ENCODE peak calls at places on chromosomes 5 and 9, in five cellular contexts. T, R, G, Q and Z are unnamed samples.

GRCh38 chr9:123002754-123003153 is 30.7 kb upstream of the GPR21 start:
- DNase-seq in T (no peak), R (no peak), G (no peak), Q (no peak), Z (no peak)

GRCh38 chr5:66560371-66560770 is 35.8 kb upstream of the MAST4 start:
- DNase-seq in T (no peak), R (no peak), G (no peak), Q (no peak), Z (no peak)

GRCh38 chr5:16550316-16550952 is 66.4 kb downstream of the RETREG1 start:
- DNase-seq in T (peak; percentile 77), R (peak; percentile 96), G (no peak), Q (peak; percentile 65), Z (no peak)

GRCh38 chr9:32294051-32294600 is 90.3 kb upstream of the ACO1 start:
- DNase-seq in T (peak; percentile 9), R (no peak), G (no peak), Q (no peak), Z (no peak)

GRCh38 chr9:82606761-82607382 is 456.1 kb downstream of the RASEF start:
- DNase-seq in T (peak; percentile 74), R (peak; percentile 77), G (no peak), Q (peak; percentile 44), Z (no peak)

GRCh38 chr9:92324451-92324850 is 699 bp downstream of the NOL8 start:
- DNase-seq in T (no peak), R (no peak), G (no peak), Q (no peak), Z (no peak)

GRCh38 chr5:36875051-36875788 is 1.3 kb upstream of the NIPBL start:
- DNase-seq in T (peak; percentile 81), R (peak; percentile 57), G (peak; percentile 63), Q (peak; percentile 71), Z (peak; percentile 17)

GRCh38 chr5:149636861-149637246 is 55.6 kb downstream of the ARHGEF37 start:
- DNase-seq in T (peak; percentile 90), R (peak; percentile 98), G (no peak), Q (peak; percentile 93), Z (peak; percentile 89)

GRCh38 chr5:72498284-72498683 is 8.9 kb downstream of the ZNF366 start:
- DNase-seq in T (peak; percentile 78), R (peak; percentile 38), G (no peak), Q (no peak), Z (no peak)

GRCh38 chr5:93579561-93580386 is 1.2 kb downstream of the NR2F1-AS1 start:
- DNase-seq in T (peak; percentile 77), R (peak; percentile 51), G (peak; percentile 57), Q (no peak), Z (no peak)

GRCh38 chr5:22835630-22836029 is 17.5 kb downstream of the CDH12 start:
- DNase-seq in T (no peak), R (peak; percentile 49), G (no peak), Q (no peak), Z (no peak)

GRCh38 chr9:69339620-69340019 is 14.6 kb downstream of the ENTREP1 start:
- DNase-seq in T (no peak), R (no peak), G (no peak), Q (no peak), Z (no peak)

GRCh38 chr5:30436718-30437117 is 756.8 kb upstream of the CDH6 start:
- DNase-seq in T (no peak), R (no peak), G (no peak), Q (no peak), Z (no peak)

GRCh38 chr5:30908356-30908755 is 285.1 kb upstream of the CDH6 start:
- DNase-seq in T (peak; percentile 4), R (no peak), G (no peak), Q (no peak), Z (no peak)

GRCh38 chr9:94743035-94743954 is 16.8 kb downstream of the AOPEP start:
- DNase-seq in T (no peak), R (no peak), G (no peak), Q (peak; percentile 46), Z (peak; percentile 41)

GRCh38 chr5:109121225-109121624 is 288.5 kb downstream of the PJA2 start:
- DNase-seq in T (no peak), R (no peak), G (no peak), Q (no peak), Z (no peak)

GRCh38 chr5:96636601-96637000 is 25.6 kb upstream of the CAST start:
- DNase-seq in T (no peak), R (no peak), G (no peak), Q (no peak), Z (no peak)

GRCh38 chr9:125507247-125507646 is 199.8 kb downstream of the MAPKAP1 start:
- DNase-seq in T (no peak), R (no peak), G (no peak), Q (no peak), Z (no peak)

GRCh38 chr5:156529902-156530301 is 202.9 kb downstream of the SGCD start:
- DNase-seq in T (peak; percentile 14), R (no peak), G (no peak), Q (no peak), Z (no peak)

GRCh38 chr5:165877475-165877874 is 2372.1 kb downstream of the MAT2B start:
- DNase-seq in T (no peak), R (no peak), G (no peak), Q (no peak), Z (no peak)

GRCh38 chr9:131165523-131165922 is 40.1 kb downstream of the NUP214 start:
- DNase-seq in T (no peak), R (no peak), G (no peak), Q (no peak), Z (no peak)

GRCh38 chr9:17535176-17535575 is 43.7 kb upstream of the SH3GL2 start:
- DNase-seq in T (no peak), R (no peak), G (no peak), Q (no peak), Z (no peak)

GRCh38 chr5:10756539-10756938 is 4.5 kb downstream of the DAP start:
- DNase-seq in T (peak; percentile 81), R (peak; percentile 34), G (no peak), Q (no peak), Z (no peak)

GRCh38 chr9:98971168-98971914 is 27.6 kb downstream of the COL15A1 start:
- DNase-seq in T (peak; percentile 87), R (peak; percentile 49), G (no peak), Q (peak; percentile 74), Z (peak; percentile 36)

DNA sequence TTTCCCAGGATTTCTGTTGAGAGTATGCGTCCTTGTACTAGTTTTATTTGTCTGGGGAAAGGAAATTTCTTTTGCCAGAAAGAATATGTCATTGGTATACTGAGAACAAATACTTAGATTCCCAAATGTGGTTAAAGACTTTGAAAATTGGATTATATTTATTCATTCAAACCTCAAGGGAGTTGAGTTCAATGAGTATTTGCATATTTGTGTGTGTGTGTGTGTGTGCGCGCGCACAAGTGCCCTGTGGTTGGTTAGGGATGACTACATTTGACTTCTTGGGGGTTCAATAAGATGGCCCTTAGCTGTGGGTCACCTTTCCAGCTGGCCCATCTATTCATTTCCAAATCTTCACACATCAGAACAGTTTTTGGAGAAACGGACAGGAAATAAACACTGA is 4.9 kb downstream of the RXFP3 start:
- DNase-seq in T (no peak), R (no peak), G (no peak), Q (no peak), Z (no peak)
- H3K27me3 ChIP-seq in T (peaks cover 84% of the 10 kb centered on the region), R (no peaks in the 10 kb centered on the region), G (peaks cover 62% of the 10 kb centered on the region), Q (no peaks in the 10 kb centered on the region), Z (no peaks in the 10 kb centered on the region)

GRCh38 chr9:36986548-36987408 is 47.3 kb downstream of the PAX5 start:
- DNase-seq in T (peak; percentile 28), R (no peak), G (no peak), Q (no peak), Z (no peak)
- H3K27me3 ChIP-seq in T (peaks cover 68% of the 10 kb centered on the region), R (no peaks in the 10 kb centered on the region), G (peaks cover 64% of the 10 kb centered on the region), Q (peaks cover 56% of the 10 kb centered on the region), Z (no peaks in the 10 kb centered on the region)

GRCh38 chr5:42993516-42994284 is 46.4 kb downstream of the ANXA2R start:
- DNase-seq in T (peak; percentile 48), R (no peak), G (peak; percentile 56), Q (no peak), Z (peak; percentile 27)
- H3K27me3 ChIP-seq in T (no peaks in the 10 kb centered on the region), R (no peaks in the 10 kb centered on the region), G (peaks cover 78% of the 10 kb centered on the region), Q (no peaks in the 10 kb centered on the region), Z (peaks cover 26% of the 10 kb centered on the region)

GRCh38 chr5:7584749-7585148 is 188.8 kb downstream of the ADCY2 start:
- DNase-seq in T (no peak), R (no peak), G (no peak), Q (no peak), Z (no peak)
- H3K27me3 ChIP-seq in T (no peaks in the 10 kb centered on the region), R (peaks cover 26% of the 10 kb centered on the region), G (no peaks in the 10 kb centered on the region), Q (no peaks in the 10 kb centered on the region), Z (no peaks in the 10 kb centered on the region)

DNA sequence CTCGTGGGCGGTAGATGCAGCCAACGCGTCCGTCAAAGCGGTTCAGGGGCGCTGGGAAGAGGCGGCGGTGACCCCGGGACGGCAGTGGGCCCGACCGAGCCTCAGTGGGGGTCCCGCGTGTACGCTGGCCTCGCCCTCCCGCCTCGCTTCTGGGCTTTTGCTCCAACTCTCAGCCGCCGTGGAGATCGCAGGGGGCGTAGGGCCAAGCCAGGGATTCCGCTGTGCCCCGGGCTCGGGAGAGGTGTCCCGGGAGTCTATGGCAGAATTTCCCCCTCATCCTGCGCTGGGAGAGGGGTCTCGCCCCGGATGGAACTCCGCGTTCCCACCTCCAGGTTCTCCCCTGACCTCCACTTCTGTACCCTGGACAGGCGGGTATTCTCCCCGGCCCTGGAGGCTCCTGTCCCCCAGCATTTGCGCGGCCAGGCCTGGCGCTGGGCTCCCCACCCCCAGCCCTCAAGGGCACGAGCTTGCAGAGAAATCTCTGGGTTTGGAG is 131.9 kb downstream of the MRPL36 start:
- DNase-seq in T (no peak), R (no peak), G (no peak), Q (no peak), Z (no peak)
- H3K27me3 ChIP-seq in T (peaks cover 50% of the 10 kb centered on the region), R (peaks cover 52% of the 10 kb centered on the region), G (peaks cover 64% of the 10 kb centered on the region), Q (peaks cover 26% of the 10 kb centered on the region), Z (peaks cover 58% of the 10 kb centered on the region)

DNA sequence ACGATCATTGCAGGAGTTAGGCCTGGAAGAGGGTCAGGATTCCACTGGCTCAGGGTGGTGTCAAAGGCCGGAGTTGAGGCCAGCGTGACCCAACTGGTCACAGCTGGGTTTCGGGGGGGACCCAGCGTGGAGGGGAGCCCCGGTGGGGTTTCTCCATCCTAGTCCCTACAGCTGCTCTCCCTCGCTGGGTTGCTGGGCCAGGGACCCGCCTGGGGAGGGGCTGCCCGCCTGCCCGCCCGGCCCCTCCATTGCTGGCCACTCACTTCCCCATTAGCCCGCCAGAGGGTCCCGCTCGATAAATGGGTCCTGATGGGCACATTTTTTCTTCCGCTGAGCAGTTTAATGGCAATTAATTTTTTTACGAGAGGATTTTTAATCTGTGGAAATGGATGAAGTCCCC is 8.8 kb downstream of the CCDC187 start:
- DNase-seq in T (no peak), R (no peak), G (no peak), Q (no peak), Z (no peak)
- H3K27me3 ChIP-seq in T (peaks cover 16% of the 10 kb centered on the region), R (no peaks in the 10 kb centered on the region), G (peaks cover 14% of the 10 kb centered on the region), Q (peaks cover 11% of the 10 kb centered on the region), Z (no peaks in the 10 kb centered on the region)